ENCODE peak calls at places on chromosomes 13 and 19, in seven cellular contexts. K is stimulated activated CD4-positive, alpha-beta T cell treated with anti-CD3 and anti-CD28 coated beads, Interleukin-15, amount 100 ng/mL, for 1 hour; N is MCF 10A; H is occipital lobe; Z is NCI-H1930; M is caudate nucleus; E is endothelial cell. Y is an unnamed sample.

GRCh38 chr13:34155931-34156607 is 338.1 kb downstream of the RFC3 start:
- DNase-seq in E (no peak), N (peak), K (no peak), Z (no peak), H (no peak), M (no peak), Y (no peak)

GRCh38 chr19:47681388-47681787 is 31.8 kb upstream of the EHD2 start:
- DNase-seq in K (no peak), M (no peak), Z (no peak), E (no peak), H (no peak), N (no peak), Y (no peak)

GRCh38 chr13:42354246-42355117 is 82.5 kb downstream of the AKAP11 start:
- DNase-seq in K (no peak), Z (no peak), N (no peak), E (no peak), H (peak), M (no peak), Y (no peak)

GRCh38 chr19:19468424-19469050 is 46.8 kb downstream of the TSSK6 start:
- DNase-seq in M (no peak), Z (no peak), K (no peak), N (no peak), H (no peak), E (no peak), Y (no peak)

GRCh38 chr19:40947573-40947972 is 43.5 kb upstream of the CYP2B6 start:
- DNase-seq in K (no peak), M (no peak), H (no peak), E (no peak), Z (no peak), N (no peak), Y (no peak)

GRCh38 chr13:69776937-69777336 is 330.7 kb upstream of the ATXN8OS start:
- DNase-seq in N (no peak), H (no peak), E (no peak), K (no peak), M (no peak), Z (no peak), Y (no peak)

GRCh38 chr19:2208975-2209374 is 27.2 kb downstream of the PLEKHJ1 start:
- DNase-seq in E (no peak), H (no peak), M (no peak), K (no peak), N (no peak), Z (no peak), Y (no peak)

GRCh38 chr19:47022541-47023447 is 3.2 kb downstream of the NPAS1 start:
- DNase-seq in N (no peak), E (no peak), M (no peak), H (no peak), K (no peak), Z (no peak), Y (no peak)

GRCh38 chr13:99031725-99032298 is 53.9 kb upstream of the DOCK9 start:
- DNase-seq in E (no peak), H (no peak), K (no peak), M (no peak), N (peak), Z (no peak), Y (no peak)

GRCh38 chr19:4063369-4064072 is 3.2 kb downstream of the ZBTB7A start:
- DNase-seq in Z (no peak), H (no peak), N (no peak), K (no peak), E (no peak), M (no peak), Y (no peak)

GRCh38 chr19:9362905-9363304 is at the start of gene ZNF177:
- DNase-seq in E (no peak), H (no peak), Z (peak), K (no peak), N (no peak), M (peak), Y (no peak)

GRCh38 chr19:10001899-10002298 is 8.4 kb downstream of the COL5A3 start:
- DNase-seq in E (peak), K (no peak), N (peak), Z (no peak), H (no peak), M (no peak), Y (no peak)

GRCh38 chr19:18291590-18292459 is 10.4 kb upstream of the JUND start:
- DNase-seq in N (peak), M (peak), H (peak), E (peak), Z (peak), K (peak), Y (peak)

GRCh38 chr13:102901615-102902305 is 55.9 kb downstream of the ERCC5 start:
- DNase-seq in M (no peak), K (no peak), E (no peak), H (no peak), N (no peak), Z (no peak), Y (no peak)

Y was measured in GF-D8.